ENCODE peak calls at places on chromosomes 13 and 19, in five cellular contexts. D, H, W, T and S are unnamed samples.

GRCh38 chr19:45962021-45962420 is 11.6 kb downstream of the NOVA2 start:
- DNase-seq in W (no peak), D (no peak), T (no peak), H (no peak), S (no peak)

GRCh38 chr13:90518398-90518797 is 829.1 kb upstream of the MIR17HG start:
- DNase-seq in H (no peak), T (no peak), D (no peak), W (no peak), S (no peak)

GRCh38 chr13:94816256-94816655 is 103.9 kb upstream of the SOX21 start:
- DNase-seq in H (no peak), W (no peak), T (no peak), D (no peak), S (no peak)

GRCh38 chr13:20525144-20525600 is 485 bp downstream of the CRYL1 start:
- DNase-seq in W (no peak), T (peak; percentile 11), H (peak; percentile 77), D (peak; percentile 61), S (peak; percentile 52)

GRCh38 chr19:20612711-20613316 is 47.2 kb upstream of the ZNF737 start:
- DNase-seq in W (no peak), D (no peak), H (no peak), T (no peak), S (no peak)

GRCh38 chr19:8320564-8321066 is 560 bp downstream of the NDUFA7 start:
- DNase-seq in D (no peak), W (no peak), T (no peak), H (no peak), S (peak; percentile 31)

GRCh38 chr13:26460652-26461051 is 96.8 kb upstream of the WASF3 start:
- DNase-seq in T (no peak), H (no peak), D (no peak), W (peak; percentile 84), S (no peak)

GRCh38 chr19:16897572-16898056 is 8.8 kb downstream of the F2RL3 start:
- DNase-seq in T (no peak), W (no peak), D (no peak), H (no peak), S (peak; percentile 28)

GRCh38 chr13:41652735-41653361 is 195.5 kb downstream of the RGCC start:
- DNase-seq in H (no peak), T (peak; percentile 12), W (peak; percentile 79), D (no peak), S (peak; percentile 68)

GRCh38 chr19:54041969-54042606 is 21.6 kb downstream of the VSTM1 start:
- DNase-seq in T (no peak), D (peak; percentile 40), W (no peak), H (no peak), S (no peak)

GRCh38 chr19:46944918-46945628 is 74.6 kb upstream of the NPAS1 start:
- DNase-seq in H (peak; percentile 52), T (peak; percentile 69), D (peak; percentile 61), W (peak; percentile 70), S (no peak)

GRCh38 chr13:25391932-25392331 is 20.2 kb downstream of the ATP8A2 start:
- DNase-seq in H (no peak), W (no peak), T (no peak), D (no peak), S (no peak)

GRCh38 chr19:15935167-15935702 is 906 bp upstream of the CYP4F11 start:
- DNase-seq in D (no peak), H (no peak), T (no peak), W (no peak), S (no peak)

GRCh38 chr19:49614096-49614857 is 23.3 kb downstream of the PRR12 start:
- DNase-seq in W (peak; percentile 91), D (no peak), T (no peak), H (no peak), S (no peak)

GRCh38 chr13:72186730-72187422 is 319.9 kb upstream of the DACH1 start:
- DNase-seq in T (no peak), H (no peak), D (no peak), W (no peak), S (no peak)

GRCh38 chr13:25200783-25201182 is 28.7 kb upstream of the AMER2 start:
- DNase-seq in W (peak; percentile 8), D (no peak), T (no peak), H (no peak), S (no peak)

GRCh38 chr13:99067160-99067985 is 89.5 kb upstream of the DOCK9 start:
- DNase-seq in H (no peak), W (peak; percentile 85), D (no peak), T (no peak), S (peak; percentile 69)

GRCh38 chr19:45663800-45664199 is 4.2 kb upstream of the GIPR start:
- DNase-seq in D (no peak), T (no peak), H (no peak), W (no peak), S (no peak)

GRCh38 chr19:55620410-55620809 is 4.0 kb downstream of the ZNF784 start:
- DNase-seq in T (no peak), D (no peak), W (peak; percentile 21), H (no peak), S (no peak)

GRCh38 chr19:12513531-12514061 is 29.0 kb upstream of the ZNF709 start:
- DNase-seq in H (no peak), T (no peak), D (peak; percentile 39), W (no peak), S (no peak)

GRCh38 chr13:38530492-38530891 is 156.4 kb upstream of the FREM2 start:
- DNase-seq in W (peak; percentile 1), T (no peak), D (no peak), H (no peak), S (peak; percentile 39)

GRCh38 chr13:108363651-108364050 is 94.1 kb downstream of the TNFSF13B start:
- DNase-seq in T (no peak), W (no peak), H (no peak), D (no peak), S (no peak)

GRCh38 chr13:88196106-88196505 is 524.9 kb downstream of the SLITRK5 start:
- DNase-seq in T (no peak), H (no peak), W (no peak), D (no peak), S (no peak)

GRCh38 chr13:99320693-99321481 is 13.7 kb upstream of the GPR183 start:
- DNase-seq in T (no peak), D (no peak), H (no peak), W (peak; percentile 88), S (peak; percentile 51)

GRCh38 chr13:28493740-28494536 is 990 bp downstream of the FLT1 start:
- DNase-seq in H (peak; percentile 72), W (no peak), D (no peak), T (peak; percentile 20), S (no peak)

GRCh38 chr19:43777163-43777700 is 3.5 kb downstream of the KCNN4 start:
- DNase-seq in T (no peak), D (no peak), H (no peak), W (peak; percentile 36), S (no peak)

GRCh38 chr19:49331616-49332055 is 3.6 kb upstream of the CD37 start:
- DNase-seq in D (peak; percentile 71), H (no peak), T (no peak), W (peak; percentile 57), S (no peak)

GRCh38 chr13:30450066-30450465 is 15.7 kb downstream of the HMGB1 start:
- DNase-seq in T (no peak), D (no peak), H (no peak), W (no peak), S (peak; percentile 84)

GRCh38 chr13:30446122-30446500 is 19.6 kb downstream of the HMGB1 start:
- DNase-seq in D (no peak), H (no peak), W (no peak), T (no peak), S (no peak)

GRCh38 chr13:30443957-30444404 is 21.7 kb downstream of the UBE2L5 start:
- DNase-seq in T (no peak), H (no peak), W (no peak), D (no peak), S (no peak)

GRCh38 chr13:30453727-30454126 is 12.0 kb downstream of the HMGB1 start:
- DNase-seq in H (no peak), D (no peak), W (peak; percentile 37), T (no peak), S (no peak)

GRCh38 chr13:30448441-30448840 is 17.3 kb downstream of the HMGB1 start:
- DNase-seq in H (no peak), T (no peak), W (no peak), D (no peak), S (no peak)
- H4K91ac ChIP-seq in H (no peak overlapping the region), T (no peak overlapping the region), W (no peak overlapping the region), D (no peak overlapping the region), S (no peak overlapping the region)

DNA sequence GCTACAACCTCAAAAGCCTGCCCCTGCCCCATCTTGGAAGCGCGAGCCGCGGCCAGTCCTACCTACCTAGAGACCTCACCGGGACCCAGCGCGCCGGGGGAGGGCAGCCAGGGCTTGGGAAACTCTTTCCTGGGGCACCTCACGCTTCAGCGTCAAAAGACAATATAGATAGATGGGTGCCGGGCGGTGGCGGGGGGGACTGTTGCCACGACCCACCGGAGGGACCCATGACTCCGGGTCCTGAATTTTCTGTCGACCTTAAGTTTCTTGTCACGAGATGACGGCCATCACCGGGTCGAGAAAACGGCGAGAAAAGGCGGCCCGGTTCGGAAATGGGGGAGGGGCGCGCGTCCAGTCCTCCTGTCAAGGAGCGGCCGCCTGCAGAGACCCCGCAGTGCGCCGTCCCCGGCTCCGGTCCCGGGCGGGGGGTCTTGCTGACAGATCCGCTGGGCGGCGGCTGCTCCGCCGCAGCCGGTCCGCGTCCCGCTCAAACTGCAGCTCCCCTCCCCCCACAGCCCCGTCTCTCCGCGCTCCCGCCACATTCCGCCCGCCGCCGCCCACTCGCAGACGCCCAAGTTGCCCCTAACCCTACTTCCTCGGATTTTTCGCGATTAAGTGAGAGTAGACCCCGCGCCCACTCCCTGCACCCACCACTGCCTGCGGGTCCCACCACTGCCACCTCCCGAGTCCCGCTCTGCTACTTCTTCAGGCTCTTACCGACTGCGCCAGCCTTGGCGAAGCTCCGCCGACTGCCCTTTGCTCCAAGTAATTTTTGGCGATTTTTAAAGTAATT is 66.1 kb downstream of the KCNRG start:
- DNase-seq in D (peak; percentile 63), T (no peak), W (no peak), H (peak; percentile 76), S (peak; percentile 61)
- H2BK5ac ChIP-seq in D (no peak overlapping the region), T (peak overlapping the region; percentile 82), W (peak overlapping the region; percentile 63), H (peak overlapping the region; percentile 39), S (peak overlapping the region; percentile 78)

GRCh38 chr13:84352946-84353345 is 470.7 kb upstream of the SLITRK1 start:
- DNase-seq in H (no peak), W (no peak), T (no peak), D (no peak), S (no peak)
- H4K91ac ChIP-seq in H (no peak overlapping the region), W (no peak overlapping the region), T (no peak overlapping the region), D (no peak overlapping the region), S (no peak overlapping the region)

DNA sequence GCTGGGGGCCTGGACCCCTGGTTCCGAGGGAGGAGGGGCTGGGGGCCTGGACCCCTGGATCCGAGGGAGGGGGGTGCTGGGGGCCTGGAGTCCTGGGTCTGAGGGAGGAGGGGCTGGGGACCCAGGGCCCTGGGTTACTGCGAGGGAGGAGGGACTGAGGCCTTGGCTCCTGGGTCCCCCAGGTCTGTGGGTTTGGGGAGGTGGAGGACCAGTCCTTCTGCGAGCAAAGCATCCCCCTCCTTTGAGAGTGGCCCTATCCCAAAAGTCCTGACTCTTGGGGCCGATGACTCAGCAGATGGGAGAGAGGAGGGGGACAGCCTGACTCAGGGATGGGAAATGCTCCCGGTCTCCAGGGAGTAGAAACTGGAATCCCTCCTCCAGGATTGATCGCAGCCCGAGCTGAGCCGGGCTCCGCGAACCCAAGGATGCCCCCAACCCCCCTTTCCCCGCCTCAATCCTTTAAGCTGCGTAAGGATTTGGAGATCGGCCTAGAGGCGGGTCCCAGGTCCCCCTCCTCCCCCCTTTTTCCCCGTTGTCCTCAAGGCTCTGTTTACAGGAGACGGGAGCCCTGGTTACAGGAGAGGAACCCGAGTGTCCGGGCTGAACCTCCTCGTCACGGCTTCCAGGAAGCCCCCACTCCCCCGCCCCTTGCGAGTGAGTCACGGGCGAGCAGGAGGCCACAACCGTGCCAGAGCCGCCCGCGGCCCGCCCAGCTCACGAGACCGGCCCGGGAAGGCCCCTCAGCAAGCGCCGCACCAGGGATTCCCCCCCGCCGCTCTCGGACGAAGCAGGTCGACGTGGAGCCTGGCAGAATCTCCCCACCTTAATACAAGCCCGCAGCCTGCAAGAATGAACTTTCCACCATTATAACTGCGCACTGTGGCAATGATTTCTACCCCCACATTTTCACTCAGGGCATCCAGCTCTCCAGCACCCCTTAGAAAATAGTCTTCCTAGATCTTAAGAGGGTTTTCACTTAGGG is 3.0 kb upstream of the ZFP36 start:
- DNase-seq in T (peak; percentile 89), D (peak; percentile 87), H (peak; percentile 80), W (peak; percentile 99), S (peak; percentile 72)
- H2BK5ac ChIP-seq in T (peak overlapping the region; percentile 91), D (no peak overlapping the region), H (peak overlapping the region; percentile 97), W (peak overlapping the region; percentile 94), S (peak overlapping the region; percentile 92)